ENCODE peak calls at places on chromosomes 16 and 17, in six cellular contexts. One of them, this sample, is unnamed.
A peak's percentile ranks its signal among the peaks of the same experiment; 100 is the strongest.

GRCh38 chr16:69404275-69404805 is 18.5 kb upstream of the TERF2 start:
- DNase-seq in A549: peak; percentile 64
- DNase-seq in neural progenitor cell: peak; percentile 31
- DNase-seq in astrocyte: peak; percentile 69
- DNase-seq in transverse colon: peak; percentile 51
- DNase-seq in lung microvascular endothelial cell: peak; percentile 68
- DNase-seq in this sample: no peak

GRCh38 chr17:5769936-5770335 is 185.6 kb upstream of the NLRP1 start:
- DNase-seq in A549: no peak
- DNase-seq in neural progenitor cell: peak; percentile 82
- DNase-seq in astrocyte: peak; percentile 35
- DNase-seq in transverse colon: no peak
- DNase-seq in lung microvascular endothelial cell: peak; percentile 17
- DNase-seq in this sample: no peak

GRCh38 chr17:11871773-11872172 is 125.5 kb downstream of the ZNF18 start:
- DNase-seq in A549: no peak
- DNase-seq in neural progenitor cell: no peak
- DNase-seq in astrocyte: no peak
- DNase-seq in transverse colon: no peak
- DNase-seq in lung microvascular endothelial cell: no peak
- DNase-seq in this sample: no peak

GRCh38 chr17:56983380-56983779 is 5.4 kb downstream of the SCPEP1 start:
- DNase-seq in A549: no peak
- DNase-seq in neural progenitor cell: no peak
- DNase-seq in astrocyte: no peak
- DNase-seq in transverse colon: no peak
- DNase-seq in lung microvascular endothelial cell: no peak
- DNase-seq in this sample: no peak

GRCh38 chr17:47276868-47277267 is 23.2 kb downstream of the ITGB3 start:
- DNase-seq in A549: no peak
- DNase-seq in neural progenitor cell: peak; percentile 70
- DNase-seq in astrocyte: peak; percentile 73
- DNase-seq in transverse colon: peak; percentile 58
- DNase-seq in lung microvascular endothelial cell: peak; percentile 81
- DNase-seq in this sample: no peak

GRCh38 chr16:20931066-20931465 is 30.5 kb downstream of the LYRM1 start:
- DNase-seq in A549: no peak
- DNase-seq in neural progenitor cell: no peak
- DNase-seq in astrocyte: peak; percentile 41
- DNase-seq in transverse colon: no peak
- DNase-seq in lung microvascular endothelial cell: no peak
- DNase-seq in this sample: no peak

GRCh38 chr17:38421871-38422819 is 6.1 kb upstream of the ARHGAP23 start:
- DNase-seq in A549: no peak
- DNase-seq in neural progenitor cell: no peak
- DNase-seq in astrocyte: no peak
- DNase-seq in transverse colon: no peak
- DNase-seq in lung microvascular endothelial cell: no peak
- DNase-seq in this sample: no peak

GRCh38 chr17:20032636-20033035 is 23.5 kb downstream of the SPECC1 start:
- DNase-seq in A549: no peak
- DNase-seq in neural progenitor cell: no peak
- DNase-seq in astrocyte: no peak
- DNase-seq in transverse colon: no peak
- DNase-seq in lung microvascular endothelial cell: no peak
- DNase-seq in this sample: no peak

GRCh38 chr16:70289229-70290098 is at the start of gene AARS1:
- DNase-seq in A549: peak; percentile 99
- DNase-seq in neural progenitor cell: peak; percentile 99
- DNase-seq in astrocyte: peak; percentile 100
- DNase-seq in transverse colon: peak; percentile 97
- DNase-seq in lung microvascular endothelial cell: peak; percentile 100
- DNase-seq in this sample: peak; percentile 92

GRCh38 chr16:3180445-3180878 is 7.5 kb upstream of the OR1F1 start:
- DNase-seq in A549: no peak
- DNase-seq in neural progenitor cell: no peak
- DNase-seq in astrocyte: no peak
- DNase-seq in transverse colon: no peak
- DNase-seq in lung microvascular endothelial cell: no peak
- DNase-seq in this sample: no peak

GRCh38 chr16:10619271-10619849 is 39.0 kb upstream of the EMP2 start:
- DNase-seq in A549: no peak
- DNase-seq in neural progenitor cell: peak; percentile 50
- DNase-seq in astrocyte: no peak
- DNase-seq in transverse colon: peak; percentile 85
- DNase-seq in lung microvascular endothelial cell: no peak
- DNase-seq in this sample: peak; percentile 54

GRCh38 chr17:50026901-50027638 is 28.8 kb upstream of the ITGA3 start:
- DNase-seq in A549: peak; percentile 95
- DNase-seq in neural progenitor cell: peak; percentile 76
- DNase-seq in astrocyte: peak; percentile 55
- DNase-seq in transverse colon: peak; percentile 88
- DNase-seq in lung microvascular endothelial cell: peak; percentile 86
- DNase-seq in this sample: no peak

GRCh38 chr17:48961516-48962233 is 6.7 kb downstream of the GIP start:
- DNase-seq in A549: peak; percentile 86
- DNase-seq in neural progenitor cell: peak; percentile 56
- DNase-seq in astrocyte: peak; percentile 60
- DNase-seq in transverse colon: no peak
- DNase-seq in lung microvascular endothelial cell: peak; percentile 45
- DNase-seq in this sample: no peak

GRCh38 chr17:56676807-56677206 is 83.3 kb downstream of the NOG start:
- DNase-seq in A549: no peak
- DNase-seq in neural progenitor cell: no peak
- DNase-seq in astrocyte: no peak
- DNase-seq in transverse colon: no peak
- DNase-seq in lung microvascular endothelial cell: no peak
- DNase-seq in this sample: no peak

GRCh38 chr17:71496552-71496951 is 624.3 kb upstream of the SOX9 start:
- DNase-seq in A549: no peak
- DNase-seq in neural progenitor cell: no peak
- DNase-seq in astrocyte: peak; percentile 45
- DNase-seq in transverse colon: no peak
- DNase-seq in lung microvascular endothelial cell: no peak
- DNase-seq in this sample: no peak

GRCh38 chr17:13704333-13704732 is 102.6 kb upstream of the HS3ST3A1 start:
- DNase-seq in A549: no peak
- DNase-seq in neural progenitor cell: no peak
- DNase-seq in astrocyte: peak; percentile 86
- DNase-seq in transverse colon: no peak
- DNase-seq in lung microvascular endothelial cell: no peak
- DNase-seq in this sample: no peak

GRCh38 chr17:66399441-66399840 is 97.0 kb downstream of the PRKCA start:
- DNase-seq in A549: no peak
- DNase-seq in neural progenitor cell: no peak
- DNase-seq in astrocyte: no peak
- DNase-seq in transverse colon: no peak
- DNase-seq in lung microvascular endothelial cell: no peak
- DNase-seq in this sample: no peak

GRCh38 chr17:45235071-45236001 is 13.7 kb downstream of the FMNL1 start:
- DNase-seq in A549: peak; percentile 93
- DNase-seq in neural progenitor cell: peak; percentile 90
- DNase-seq in astrocyte: peak; percentile 40
- DNase-seq in transverse colon: peak; percentile 83
- DNase-seq in lung microvascular endothelial cell: peak; percentile 73
- DNase-seq in this sample: peak; percentile 73

GRCh38 chr16:8937803-8938202 is 25.9 kb downstream of the USP7 start:
- DNase-seq in A549: no peak
- DNase-seq in neural progenitor cell: no peak
- DNase-seq in astrocyte: no peak
- DNase-seq in transverse colon: no peak
- DNase-seq in lung microvascular endothelial cell: no peak
- DNase-seq in this sample: no peak

GRCh38 chr16:55623640-55624039 is 32.1 kb upstream of the SLC6A2 start:
- DNase-seq in A549: no peak
- DNase-seq in neural progenitor cell: no peak
- DNase-seq in astrocyte: no peak
- DNase-seq in transverse colon: no peak
- DNase-seq in lung microvascular endothelial cell: no peak
- DNase-seq in this sample: no peak

GRCh38 chr16:58628845-58629680 is 563 bp downstream of the CNOT1 start:
- DNase-seq in A549: no peak
- DNase-seq in neural progenitor cell: peak; percentile 43
- DNase-seq in astrocyte: no peak
- DNase-seq in transverse colon: peak; percentile 77
- DNase-seq in lung microvascular endothelial cell: peak; percentile 44
- DNase-seq in this sample: peak; percentile 55

GRCh38 chr16:67192781-67193260 is 866 bp downstream of the E2F4 start:
- DNase-seq in A549: no peak
- DNase-seq in neural progenitor cell: no peak
- DNase-seq in astrocyte: no peak
- DNase-seq in transverse colon: no peak
- DNase-seq in lung microvascular endothelial cell: peak; percentile 25
- DNase-seq in this sample: no peak

GRCh38 chr16:85057212-85057889 is 29.8 kb downstream of the KIAA0513 start:
- DNase-seq in A549: peak; percentile 72
- DNase-seq in neural progenitor cell: no peak
- DNase-seq in astrocyte: no peak
- DNase-seq in transverse colon: no peak
- DNase-seq in lung microvascular endothelial cell: no peak
- DNase-seq in this sample: no peak

GRCh38 chr17:41811549-41812175 is at the start of gene P3H4:
- DNase-seq in A549: peak; percentile 86
- DNase-seq in neural progenitor cell: peak; percentile 90
- DNase-seq in astrocyte: peak; percentile 70
- DNase-seq in transverse colon: peak; percentile 87
- DNase-seq in lung microvascular endothelial cell: peak; percentile 81
- DNase-seq in this sample: peak; percentile 68